ENCODE peak calls at places on chromosomes 11 and 22, in six cellular contexts. V is SK-N-SH, H is GM12892, T is H1, W is K562, P is HepG2. X is an unnamed sample.

GRCh38 chr11:90476442-90477007 is 253.7 kb upstream of the CHORDC1 start:
- DNase-seq in T (peak; percentile 38), W (no peak), P (peak; percentile 29), H (no peak), V (peak; percentile 2), X (no peak)

GRCh38 chr11:3865388-3866193 is 10.1 kb downstream of the STIM1 start:
- DNase-seq in V (no peak), P (no peak), H (no peak), T (no peak), W (no peak), X (no peak)

GRCh38 chr11:44203270-44204043 is 106.5 kb downstream of the ALX4 start:
- DNase-seq in V (no peak), P (no peak), W (no peak), T (no peak), H (no peak), X (no peak)

GRCh38 chr22:29503811-29504372 is 23.9 kb downstream of the NEFH start:
- DNase-seq in T (no peak), V (no peak), W (no peak), P (no peak), H (no peak), X (no peak)

GRCh38 chr11:24515632-24516031 is 18.8 kb downstream of the LUZP2 start:
- DNase-seq in V (no peak), P (no peak), T (no peak), H (no peak), W (no peak), X (no peak)

GRCh38 chr11:125165111-125165663 is 636 bp downstream of the PKNOX2 start:
- DNase-seq in P (no peak), V (peak; percentile 81), T (no peak), H (peak; percentile 42), W (no peak), X (peak; percentile 43)

GRCh38 chr11:13962562-13963168 is at the start of gene SPON1:
- DNase-seq in T (no peak), V (peak; percentile 78), P (no peak), H (peak; percentile 18), W (no peak), X (peak; percentile 30)

GRCh38 chr11:95917188-95918036 is 6.5 kb downstream of the MTMR2 start:
- DNase-seq in T (no peak), V (peak; percentile 24), P (no peak), W (no peak), H (no peak), X (no peak)

GRCh38 chr22:29112102-29112501 is 39.3 kb downstream of the KREMEN1 start:
- DNase-seq in H (no peak), T (no peak), W (no peak), P (no peak), V (no peak), X (no peak)

GRCh38 chr11:75879737-75880136 is 64.7 kb downstream of the UVRAG start:
- DNase-seq in W (no peak), P (no peak), H (no peak), V (no peak), T (no peak), X (no peak)

GRCh38 chr11:33452806-33453205 is 195.6 kb downstream of the HIPK3 start:
- DNase-seq in T (no peak), W (no peak), V (no peak), H (no peak), P (no peak), X (no peak)

GRCh38 chr11:62132188-62132587 is 8.4 kb downstream of the INCENP start:
- DNase-seq in P (no peak), V (peak; percentile 9), W (no peak), T (no peak), H (no peak), X (no peak)

GRCh38 chr11:61899146-61899841 is 7.9 kb upstream of the FADS3 start:
- DNase-seq in H (peak; percentile 99), V (peak; percentile 97), P (peak; percentile 72), T (peak; percentile 78), W (peak; percentile 94), X (peak; percentile 99)

GRCh38 chr11:72850832-72851231 is 36.6 kb downstream of the ATG16L2 start:
- DNase-seq in T (no peak), H (no peak), V (no peak), P (no peak), W (no peak), X (no peak)

GRCh38 chr11:72851726-72852125 is 37.5 kb downstream of the ATG16L2 start:
- DNase-seq in V (no peak), W (no peak), P (no peak), T (no peak), H (no peak), X (no peak)

GRCh38 chr11:72844356-72844755 is 30.1 kb downstream of the ATG16L2 start:
- DNase-seq in T (no peak), H (no peak), P (no peak), W (no peak), V (no peak), X (no peak)

DNA sequence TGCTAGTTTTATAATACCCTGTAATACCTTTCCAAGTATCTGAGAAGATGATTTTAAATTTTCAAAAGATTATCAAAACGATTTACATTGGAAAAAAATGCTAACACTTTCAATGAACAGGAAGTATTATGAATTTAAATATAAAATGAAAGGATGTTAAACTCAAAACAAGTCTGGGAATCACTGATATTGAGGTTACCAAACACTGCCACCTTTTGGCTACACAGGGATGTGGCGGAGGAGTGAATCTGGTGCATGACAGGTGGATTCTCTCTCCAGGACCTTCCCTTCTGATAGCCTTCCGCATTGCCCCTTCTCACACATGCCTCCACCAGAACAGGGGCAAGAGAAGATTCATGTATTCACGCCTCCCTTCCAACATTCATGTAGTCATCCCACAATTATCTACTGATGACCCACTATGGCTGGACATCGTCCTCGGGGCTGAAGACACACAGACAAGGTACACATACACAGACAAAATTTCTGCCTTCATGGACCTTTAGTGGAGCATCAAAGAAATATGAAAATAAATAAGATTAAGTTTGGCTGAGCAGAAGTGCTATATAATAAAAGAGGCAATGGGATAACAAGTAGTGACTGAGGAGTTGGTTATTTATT is 34.7 kb downstream of the ATG16L2 start:
- DNase-seq in P (peak; percentile 29), H (no peak), V (peak; percentile 55), T (no peak), W (no peak), X (no peak)
- TF ChIP-seq TAF1 in P (no peak), H (no peak), V (no peak), T (no peak), W (no peak), X (no peak)

GRCh38 chr11:130128626-130129025 is 31.0 kb upstream of the ST14 start:
- DNase-seq in W (no peak), T (no peak), H (no peak), V (no peak), P (no peak), X (no peak)
- TF ChIP-seq POLR2AphosphoS5 in W (no peak), T (no peak), H (no peak), V (no peak), P (no peak), X (no peak)

DNA sequence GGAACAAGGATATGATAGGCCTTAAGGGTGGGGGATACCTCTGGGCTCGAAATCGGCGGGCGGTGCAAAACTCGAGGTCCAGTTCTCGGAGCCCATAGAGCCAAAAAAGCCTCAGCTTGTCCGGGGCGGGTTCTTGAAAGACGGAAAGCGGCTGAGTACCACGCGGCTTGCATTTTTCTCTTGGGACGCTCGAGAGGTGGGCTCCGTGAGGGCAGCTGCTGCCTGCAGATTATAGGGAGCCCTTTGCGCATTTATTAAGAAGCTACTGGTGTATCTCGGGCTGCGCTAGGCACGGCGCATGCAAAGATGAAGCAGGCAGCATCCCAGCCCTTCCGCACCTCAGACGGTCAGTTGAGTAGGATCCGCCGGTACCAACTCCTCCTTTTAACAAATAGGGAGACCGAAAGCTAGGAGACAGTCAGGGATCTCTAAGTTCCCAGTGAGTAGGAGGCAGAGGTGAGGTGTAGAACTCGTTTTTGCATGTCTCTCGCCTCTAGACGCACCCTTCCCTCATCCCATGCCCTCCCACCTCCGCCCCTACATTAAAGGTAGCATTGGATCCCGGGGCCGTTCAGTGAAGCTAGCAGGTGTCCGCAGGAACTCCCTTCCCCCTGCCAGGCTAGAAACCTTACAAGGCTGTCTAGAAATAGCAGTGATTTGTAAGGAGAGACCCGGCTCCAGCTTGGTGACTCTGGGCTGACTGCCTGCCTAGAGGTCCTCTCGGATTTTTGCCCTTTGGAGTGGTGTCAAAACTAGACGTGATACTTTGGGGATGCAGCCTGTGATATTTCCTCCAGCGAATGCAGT is 768 bp downstream of the LDHA start:
- DNase-seq in P (no peak), V (peak; percentile 30), W (peak; percentile 35), H (no peak), T (no peak), X (no peak)
- TF ChIP-seq TAF1 in P (no peak), V (no peak), W (no peak), H (no peak), T (no peak), X (no peak)

DNA sequence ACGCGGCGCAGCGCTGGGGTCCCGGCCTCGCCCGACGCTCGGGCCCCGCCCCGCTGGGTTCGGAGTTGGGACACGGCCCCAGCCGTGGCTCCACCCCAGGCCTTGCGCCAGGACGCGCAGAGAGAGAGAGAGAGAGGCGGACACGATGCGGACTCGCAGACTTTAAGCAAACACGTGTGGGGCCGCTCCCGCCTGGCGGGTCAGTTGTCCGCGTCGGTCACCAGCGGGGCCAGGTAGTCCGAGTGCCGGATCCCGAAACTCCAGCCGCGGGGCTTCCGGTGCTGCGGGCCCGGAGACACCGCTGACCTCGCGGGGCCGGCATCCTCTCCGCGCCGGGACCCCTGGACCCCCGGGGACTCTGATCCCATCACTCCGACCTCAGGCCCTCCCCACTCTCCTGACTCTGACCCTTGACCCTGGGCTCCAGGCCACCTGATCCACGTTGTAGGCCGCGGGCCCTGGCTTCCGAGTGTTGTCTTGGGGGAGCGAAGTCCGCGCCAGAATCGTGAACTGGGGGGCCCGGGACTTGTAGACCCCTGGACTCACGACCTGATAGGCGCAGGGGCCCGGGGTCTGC is 556 bp upstream of the TYMP start:
- DNase-seq in T (no peak), P (peak; percentile 74), V (no peak), H (peak; percentile 72), W (no peak), X (peak; percentile 59)
- TF ChIP-seq POLR2AphosphoS5 in T (no peak), P (peak; percentile 40), V (no peak), H (no peak), W (no peak), X (peak; percentile 61)

DNA sequence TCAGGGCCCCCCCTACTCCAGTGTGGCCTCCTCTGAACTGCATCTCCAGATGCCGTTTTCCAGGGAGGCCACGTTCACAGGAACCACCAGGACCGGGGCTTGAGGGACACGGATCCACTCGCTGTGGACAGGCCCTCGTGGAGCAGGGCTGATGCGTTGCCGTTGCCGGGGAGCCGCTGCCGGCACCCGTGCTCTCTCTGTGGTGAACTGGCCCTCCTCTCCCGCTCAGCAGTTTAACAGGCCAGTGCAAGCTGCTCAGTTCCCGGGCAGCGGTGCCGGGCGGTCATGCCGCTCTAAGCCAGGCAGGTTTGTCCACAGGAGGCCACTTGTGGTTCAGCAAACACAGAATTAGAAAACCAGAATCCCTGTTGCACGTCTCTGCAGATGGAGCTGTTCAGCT is 301.6 kb downstream of the TBC1D22A start:
- DNase-seq in W (no peak), T (no peak), P (no peak), V (peak; percentile 14), H (no peak), X (no peak)
- TF ChIP-seq TAF1 in W (no peak), T (no peak), P (no peak), V (no peak), H (no peak), X (no peak)